ENCODE peak calls at places on chromosomes 3 and 15, in eight cellular contexts. M, Y, K, N, S, L, X and H are unnamed samples. For H3K4me1, the result is how much of the 10 kb centered on the place peaks cover.

GRCh38 chr3:30835667-30836066 is 58.8 kb downstream of the GADL1 start:
- DNase-seq in Y (no peak), M (no peak), L (no peak), S (no peak), N (no peak), K (no peak), X (no peak), H (no peak)

GRCh38 chr3:117128876-117129275 is 419.3 kb downstream of the TUSC7 start:
- DNase-seq in L (no peak), N (no peak), K (no peak), S (no peak), Y (no peak), X (no peak), M (no peak), H (no peak)

GRCh38 chr15:76939715-76940114 is 8.2 kb downstream of the RCN2 start:
- DNase-seq in M (no peak), Y (no peak), X (no peak), L (no peak), K (no peak), S (no peak), N (no peak), H (no peak)

GRCh38 chr3:171349392-171349791 is 110.8 kb downstream of the TNIK start:
- DNase-seq in K (no peak), N (no peak), Y (no peak), M (no peak), L (no peak), S (no peak), X (no peak), H (no peak)

GRCh38 chr3:105555206-105555605 is 188.5 kb downstream of the ALCAM start:
- DNase-seq in X (no peak), K (no peak), S (no peak), M (no peak), N (no peak), L (no peak), Y (no peak), H (no peak)

GRCh38 chr3:38543602-38544001 is 47.5 kb downstream of the EXOG start:
- DNase-seq in N (no peak), K (no peak), M (peak), S (no peak), X (no peak), L (no peak), Y (no peak), H (no peak)

GRCh38 chr3:57158813-57159678 is 6.1 kb downstream of the IL17RD start:
- DNase-seq in S (no peak), N (no peak), Y (no peak), X (no peak), M (no peak), L (no peak), K (no peak), H (no peak)

GRCh38 chr15:41790756-41791546 is 16.7 kb downstream of the MAPKBP1 start:
- DNase-seq in S (no peak), N (no peak), K (no peak), Y (peak), M (peak), X (no peak), L (no peak), H (no peak)

GRCh38 chr3:26574766-26575165 is 47.8 kb upstream of the LRRC3B start:
- DNase-seq in L (no peak), S (no peak), Y (no peak), K (no peak), X (no peak), N (no peak), M (no peak), H (no peak)

GRCh38 chr3:67376416-67376815 is 278.0 kb downstream of the SUCLG2 start:
- DNase-seq in Y (no peak), L (no peak), X (no peak), K (no peak), M (no peak), N (no peak), S (no peak), H (no peak)

GRCh38 chr3:186418601-186419238 is 56.7 kb upstream of the DGKG start:
- DNase-seq in M (no peak), Y (no peak), S (no peak), X (no peak), N (no peak), L (no peak), K (no peak), H (peak)

GRCh38 chr3:100500320-100500880 is 8.0 kb downstream of the TMEM45A start:
- DNase-seq in S (no peak), X (no peak), M (no peak), Y (no peak), N (no peak), K (no peak), L (no peak), H (no peak)

GRCh38 chr15:99424978-99425665 is 140.7 kb upstream of the MEF2A start:
- DNase-seq in X (no peak), L (no peak), N (no peak), M (peak), K (peak), Y (peak), S (no peak), H (no peak)

GRCh38 chr3:71317749-71318458 is 265.6 kb downstream of the FOXP1 start:
- DNase-seq in N (no peak), L (no peak), Y (no peak), X (no peak), S (no peak), M (no peak), K (no peak), H (no peak)

GRCh38 chr15:68106656-68107055 is 52.5 kb downstream of the PIAS1 start:
- DNase-seq in L (no peak), K (no peak), Y (no peak), S (no peak), X (no peak), M (no peak), N (no peak), H (no peak)

GRCh38 chr15:38073278-38073930 is 139.0 kb downstream of the TMCO5A start:
- DNase-seq in K (no peak), L (no peak), M (peak), N (no peak), X (peak), S (peak), Y (peak), H (no peak)
- H3K4me1 ChIP-seq in K (under half), L (under half), M (under half), N (under half), X (under half), S (under half), Y (under half), H (under half)

DNA sequence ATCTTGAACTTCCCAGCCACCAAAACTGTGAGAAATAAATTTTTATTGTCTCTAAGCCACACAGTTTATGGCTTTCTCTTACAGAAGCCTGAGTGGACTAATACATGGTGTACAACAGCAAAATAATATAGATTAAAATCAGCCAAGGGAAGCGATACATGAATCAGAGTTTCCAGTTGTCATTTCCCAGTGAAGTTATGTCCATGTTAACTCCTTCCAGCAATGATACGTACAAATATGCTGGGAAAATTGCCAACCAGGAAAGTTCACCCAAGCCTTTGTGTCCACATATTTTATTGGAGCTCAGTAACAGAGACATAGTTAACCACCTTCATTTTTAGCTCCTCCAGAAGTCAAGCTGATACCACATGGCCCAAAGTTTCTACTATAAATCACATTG is 280.9 kb upstream of the KCNMB2 start:
- DNase-seq in M (no peak), L (no peak), S (no peak), K (no peak), Y (no peak), X (no peak), N (no peak), H (no peak)
- TF ChIP-seq POLR2A in M (no peak), L (no peak), S (no peak), K (no peak), Y (no peak), X (no peak), N (no peak), H (no peak)

GRCh38 chr3:120429921-120430361 is 20.9 kb downstream of the FSTL1 start:
- DNase-seq in M (no peak), S (no peak), N (no peak), X (no peak), L (no peak), Y (no peak), K (no peak), H (no peak)
- H3K27ac ChIP-seq in M (peak), S (no peak), N (no peak), X (peak), L (peak), Y (no peak), K (peak), H (no peak)

GRCh38 chr15:74414603-74415338 is 19.0 kb downstream of the SEMA7A start:
- DNase-seq in X (no peak), M (no peak), N (no peak), Y (no peak), S (no peak), L (no peak), K (no peak), H (no peak)
- H3K4me1 ChIP-seq in X (under half), M (under half), N (under half), Y (under half), S (half or more), L (under half), K (under half), H (under half)

DNA sequence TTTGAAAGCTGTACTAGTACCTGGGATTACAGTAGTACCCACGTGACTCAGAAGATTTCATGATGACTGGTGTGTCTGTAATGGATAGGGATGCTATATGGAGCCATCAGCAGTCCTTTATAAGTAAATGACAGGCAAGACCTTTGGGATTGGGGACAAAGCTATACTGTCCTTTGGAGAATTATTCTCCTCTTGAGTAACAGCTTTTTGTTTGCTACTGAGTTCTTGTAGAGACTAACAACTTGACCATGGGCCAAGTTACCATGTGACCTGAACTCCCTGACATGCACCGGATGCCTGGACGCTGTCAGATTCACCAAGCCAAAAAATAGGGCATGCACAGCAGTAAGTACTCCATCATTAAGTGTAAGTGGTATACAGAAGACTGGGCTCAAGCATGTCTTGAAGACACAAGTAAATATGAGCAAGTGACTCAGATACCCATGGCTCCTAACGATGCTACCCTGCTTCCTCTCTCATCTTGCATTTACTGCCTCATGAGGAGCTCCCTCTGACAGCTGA is 12.9 kb downstream of the SEC11A start:
- DNase-seq in K (peak), N (no peak), M (peak), S (peak), X (peak), Y (peak), L (no peak), H (peak)
- TF ChIP-seq POLR2A in K (no peak), N (no peak), M (no peak), S (no peak), X (peak), Y (no peak), L (no peak), H (no peak)